ENCODE peak calls at places on chromosomes 6 and 20, in nine cellular contexts. W is ascending aorta; O is OCI-LY7; M is epithelial cell of prostate; H is Peyer's patch; X is dorsolateral prefrontal cortex; V is mesenchymal stem cell; F is small intestine; E is CD4-positive, alpha-beta T cell. A is an unnamed sample.
A peak's percentile ranks its signal among the peaks of the same experiment; 100 is the strongest.

GRCh38 chr20:39823239-39823638 is 861.1 kb downstream of the DHX35 start:
- DNase-seq in M (no peak), H (no peak), O (no peak), E (no peak), F (no peak), X (no peak), V (peak; percentile 72), W (no peak), A (no peak)

GRCh38 chr6:24009319-24009718 is 116.7 kb upstream of the NRSN1 start:
- DNase-seq in F (no peak), V (no peak), M (no peak), E (no peak), H (no peak), O (no peak), X (peak; percentile 10), W (no peak), A (no peak)

GRCh38 chr6:14635195-14635594 is 517.6 kb downstream of the CD83 start:
- DNase-seq in O (peak; percentile 63), E (peak; percentile 55), V (no peak), X (no peak), W (no peak), H (peak; percentile 86), M (no peak), F (peak; percentile 48), A (no peak)

GRCh38 chr6:130931683-130932082 is 104.5 kb downstream of the SMLR1 start:
- DNase-seq in F (no peak), H (no peak), V (no peak), O (no peak), E (no peak), X (no peak), W (no peak), M (no peak), A (no peak)

GRCh38 chr6:139730340-139730974 is 356.0 kb upstream of the CITED2 start:
- DNase-seq in W (no peak), V (no peak), O (no peak), M (no peak), H (no peak), X (no peak), F (no peak), E (no peak), A (no peak)

GRCh38 chr20:58514321-58515239 is 619 bp downstream of the APCDD1L start:
- DNase-seq in V (peak; percentile 5), H (no peak), E (no peak), X (no peak), O (no peak), F (no peak), M (no peak), W (no peak), A (no peak)

GRCh38 chr6:70371454-70372105 is 41.7 kb upstream of the FAM135A start:
- DNase-seq in M (peak; percentile 74), E (no peak), H (no peak), W (no peak), F (peak; percentile 92), O (peak; percentile 68), V (peak; percentile 89), X (no peak), A (no peak)

GRCh38 chr20:42714298-42715141 is 475.2 kb downstream of the PTPRT start:
- DNase-seq in F (peak; percentile 9), W (no peak), E (no peak), H (no peak), X (no peak), M (no peak), V (no peak), O (no peak), A (no peak)

GRCh38 chr6:137236581-137237355 is 17.6 kb upstream of the IFNGR1 start:
- DNase-seq in F (no peak), O (no peak), W (no peak), E (no peak), V (no peak), X (no peak), H (no peak), M (no peak), A (no peak)

GRCh38 chr20:54340667-54341081 is 132.8 kb downstream of the PFDN4 start:
- DNase-seq in H (no peak), F (no peak), O (no peak), W (no peak), V (no peak), X (no peak), M (no peak), E (no peak), A (no peak)

GRCh38 chr6:84707161-84707560 is 57.2 kb downstream of the TBX18 start:
- DNase-seq in H (no peak), O (no peak), W (no peak), V (no peak), E (no peak), M (no peak), F (no peak), X (no peak), A (no peak)

GRCh38 chr20:62461157-62461556 is 14.6 kb downstream of the GATA5 start:
- DNase-seq in V (no peak), O (no peak), F (peak; percentile 73), X (no peak), H (no peak), M (no peak), W (no peak), E (no peak), A (no peak)

GRCh38 chr20:11112837-11113236 is 439.0 kb upstream of the JAG1 start:
- DNase-seq in H (no peak), W (no peak), X (no peak), M (no peak), E (no peak), O (no peak), F (no peak), V (no peak), A (no peak)

GRCh38 chr6:28884423-28885148 is 39.2 kb downstream of the TRIM27 start:
- DNase-seq in F (peak; percentile 50), O (no peak), E (peak; percentile 65), X (no peak), W (no peak), H (peak; percentile 42), V (no peak), M (no peak), A (no peak)

GRCh38 chr6:109961666-109962065 is 16.4 kb upstream of the GPR6 start:
- DNase-seq in F (no peak), M (no peak), O (no peak), V (peak; percentile 23), W (no peak), H (no peak), X (no peak), E (no peak), A (no peak)
- H3K27ac ChIP-seq in F (no peak overlapping the region), M (peak overlapping the region; percentile 60), O (no peak overlapping the region), V (no peak overlapping the region), W (no peak overlapping the region), H (no peak overlapping the region), X (no peak overlapping the region), E (no peak overlapping the region), A (no peak overlapping the region)

GRCh38 chr6:150598858-150599198 is 857 bp upstream of the PLEKHG1 start:
- DNase-seq in H (no peak), M (no peak), E (no peak), V (no peak), X (no peak), W (no peak), O (no peak), F (no peak), A (no peak)

GRCh38 chr6:150600003-150600301 is 267 bp downstream of the PLEKHG1 start:
- DNase-seq in V (no peak), H (no peak), F (no peak), M (no peak), E (no peak), X (no peak), O (no peak), W (no peak), A (no peak)

GRCh38 chr6:150598401-150598800 is 1.3 kb upstream of the PLEKHG1 start:
- DNase-seq in X (no peak), M (no peak), H (no peak), O (peak; percentile 83), W (no peak), V (no peak), E (no peak), F (no peak), A (no peak)

GRCh38 chr6:150600302-150601017 is 775 bp downstream of the PLEKHG1 start:
- DNase-seq in W (peak; percentile 39), F (peak; percentile 86), E (peak; percentile 27), X (peak; percentile 50), V (peak; percentile 61), O (peak; percentile 92), H (peak; percentile 86), M (peak; percentile 54), A (peak; percentile 73)

GRCh38 chr6:150599199-150600002 is at the start of gene PLEKHG1:
- DNase-seq in X (no peak), F (peak; percentile 97), V (peak; percentile 16), M (no peak), E (peak; percentile 37), O (peak; percentile 89), W (no peak), H (peak; percentile 74), A (peak; percentile 69)
- H3K27ac ChIP-seq in X (peak within 1 kb of the TSS; percentile 86), F (peak within 1 kb of the TSS; percentile 92), V (no peak within 1 kb of the TSS), M (peak within 1 kb of the TSS; percentile 74), E (no peak within 1 kb of the TSS), O (peak within 1 kb of the TSS; percentile 69), W (peak within 1 kb of the TSS; percentile 71), H (peak within 1 kb of the TSS; percentile 92), A (peak within 1 kb of the TSS; percentile 90)

DNA sequence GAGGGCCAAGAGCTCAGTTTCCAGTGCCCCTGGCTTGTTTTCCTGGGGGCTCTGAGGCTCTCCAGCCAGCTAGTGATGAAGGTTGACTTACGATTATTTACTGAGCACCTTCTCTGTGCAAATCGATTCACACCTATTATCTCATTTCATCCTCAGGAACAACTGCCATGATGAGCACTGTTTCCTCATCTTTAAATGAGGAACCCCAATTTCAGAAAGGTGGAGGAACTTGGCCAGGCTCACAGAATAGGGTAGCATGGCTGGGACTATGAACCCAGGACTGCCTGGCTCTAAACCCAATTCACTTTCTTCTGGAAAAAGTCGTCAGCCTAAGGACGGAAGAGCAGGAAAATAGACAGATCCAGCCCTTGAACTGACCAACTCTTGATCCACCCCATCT is 3.5 kb upstream of the BPI start:
- DNase-seq in W (no peak), V (no peak), H (no peak), M (no peak), F (no peak), X (no peak), E (no peak), O (no peak), A (no peak)
- H3K27ac ChIP-seq in W (no peak overlapping the region), V (no peak overlapping the region), H (no peak overlapping the region), M (no peak overlapping the region), F (no peak overlapping the region), X (no peak overlapping the region), E (no peak overlapping the region), O (no peak overlapping the region), A (peak overlapping the region; percentile 18)

DNA sequence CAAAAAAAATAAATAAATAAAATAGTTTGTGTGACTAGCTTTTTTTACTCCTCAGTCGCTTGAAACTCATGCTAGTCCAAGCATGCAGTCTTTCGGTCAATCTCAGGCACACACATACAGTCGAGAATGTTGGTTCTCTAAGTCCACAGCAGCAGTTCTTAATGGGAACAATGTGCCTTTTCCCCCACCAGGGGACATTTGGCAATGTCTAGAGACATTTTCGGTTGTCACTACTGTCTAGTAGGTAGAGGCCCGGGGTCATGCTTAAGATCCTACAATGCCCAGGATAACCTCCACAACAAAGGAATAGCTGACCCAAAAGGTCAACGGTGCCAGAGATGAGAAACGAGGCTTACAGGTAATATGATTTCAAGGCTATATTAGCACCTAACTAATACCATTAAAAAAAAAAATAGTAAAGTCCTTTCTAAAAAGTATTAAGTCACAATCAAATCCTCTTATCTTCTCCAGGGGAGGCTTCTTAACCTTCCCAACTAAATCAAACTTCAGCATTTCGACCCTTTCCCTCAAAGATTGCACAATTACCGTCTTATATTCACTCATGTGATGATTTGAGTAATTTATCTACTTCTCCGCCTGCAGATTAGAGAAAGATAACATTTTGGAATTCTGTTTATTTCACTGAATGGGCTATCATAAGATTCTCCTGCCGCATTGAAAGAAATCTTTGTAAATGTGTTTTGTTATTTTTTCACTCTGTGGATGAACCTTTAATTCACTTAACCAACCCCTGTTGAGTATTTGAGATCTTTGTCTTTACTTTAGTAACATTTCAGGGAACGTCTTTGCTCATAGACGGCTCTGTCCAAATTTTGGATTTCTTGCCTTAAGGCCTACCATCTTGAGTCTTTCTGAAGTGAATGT is 8.1 kb upstream of the SALL4 start:
- DNase-seq in E (no peak), F (no peak), W (no peak), O (no peak), V (no peak), X (no peak), H (no peak), M (no peak), A (no peak)
- H3K27ac ChIP-seq in E (no peak overlapping the region), F (no peak overlapping the region), W (no peak overlapping the region), O (no peak overlapping the region), V (no peak overlapping the region), X (no peak overlapping the region), H (no peak overlapping the region), M (no peak overlapping the region), A (no peak overlapping the region)